ENCODE peak calls at places on chromosomes 6 and 20, in six cellular contexts. K, L, X, E, G and N are unnamed samples.
A peak's percentile ranks its signal among the peaks of the same experiment; 100 is the strongest.

GRCh38 chr6:40907198-40907701 is 131.8 kb downstream of the UNC5CL start:
- DNase-seq in K (no peak), X (no peak), E (peak; percentile 13), L (peak; percentile 9), G (peak; percentile 9), N (peak; percentile 33)

GRCh38 chr20:63105211-63106107 is 98.7 kb upstream of the BHLHE23 start:
- DNase-seq in L (no peak), E (no peak), G (no peak), X (no peak), K (no peak), N (no peak)

GRCh38 chr6:25868784-25869183 is 5.3 kb downstream of the SLC17A3 start:
- DNase-seq in L (no peak), G (no peak), E (no peak), K (no peak), X (no peak), N (no peak)

GRCh38 chr6:149423946-149424440 is 23.9 kb downstream of the SUMO4 start:
- DNase-seq in E (no peak), L (no peak), G (no peak), K (no peak), X (no peak), N (no peak)

GRCh38 chr20:57672164-57672563 is 37.7 kb downstream of the PMEPA1 start:
- DNase-seq in X (no peak), G (no peak), E (no peak), L (peak; percentile 70), K (no peak), N (no peak)

GRCh38 chr6:135812085-135812526 is 39.4 kb upstream of the PDE7B start:
- DNase-seq in G (no peak), X (peak; percentile 73), E (no peak), L (peak; percentile 12), K (no peak), N (peak; percentile 40)

GRCh38 chr20:16804793-16805187 is 56.6 kb downstream of the OTOR start:
- DNase-seq in L (no peak), X (no peak), K (no peak), E (no peak), G (no peak), N (no peak)

GRCh38 chr6:13985663-13986325 is 61.0 kb downstream of the RNF182 start:
- DNase-seq in X (no peak), G (no peak), L (no peak), K (no peak), E (no peak), N (no peak)

GRCh38 chr6:56541736-56542366 is 100.8 kb downstream of the DST start:
- DNase-seq in E (no peak), G (no peak), K (no peak), X (no peak), L (no peak), N (no peak)

GRCh38 chr6:56539503-56540105 is 103.1 kb downstream of the DST start:
- DNase-seq in X (no peak), K (no peak), E (no peak), G (no peak), L (no peak), N (no peak)

GRCh38 chr6:56540232-56540631 is 102.5 kb downstream of the DST start:
- DNase-seq in K (no peak), X (no peak), L (no peak), G (no peak), E (no peak), N (no peak)

GRCh38 chr6:56542367-56543331 is 100.0 kb downstream of the DST start:
- DNase-seq in L (peak; percentile 93), E (peak; percentile 94), X (peak; percentile 97), K (peak; percentile 91), G (peak; percentile 96), N (peak; percentile 98)

DNA sequence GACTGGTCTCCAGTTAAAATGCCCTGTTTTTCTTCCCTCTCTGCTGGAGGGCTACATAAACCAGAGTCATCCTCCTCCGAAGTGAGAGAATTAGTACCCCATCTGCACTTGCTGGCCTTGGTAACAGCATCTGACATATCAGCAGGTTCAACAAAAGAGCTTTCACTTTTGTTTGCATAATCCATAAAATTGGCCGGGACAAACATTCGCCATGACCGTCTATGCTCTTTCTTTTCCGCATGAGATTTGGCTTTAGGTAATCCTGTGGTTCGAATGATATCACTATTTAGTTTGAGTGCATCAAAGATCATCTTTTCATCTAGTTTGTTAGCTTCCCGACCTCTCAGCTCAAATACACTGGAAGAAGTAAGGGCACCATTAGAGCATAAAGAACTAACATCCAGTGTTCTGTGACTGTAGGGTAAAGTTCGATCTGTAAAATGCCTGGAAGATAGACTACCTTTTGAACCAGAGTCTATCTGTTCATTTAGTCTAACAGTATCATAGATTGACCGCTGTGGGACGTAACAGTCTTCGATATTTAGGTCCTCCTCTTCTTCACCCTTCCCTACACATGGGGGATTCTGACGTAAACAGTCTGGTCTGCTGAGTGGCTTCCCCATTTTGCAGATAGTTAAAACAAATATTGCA is 101.6 kb downstream of the DST start:
- DNase-seq in E (no peak), X (no peak), L (no peak), G (no peak), K (no peak), N (no peak)
- H3K4me3 ChIP-seq in E (peak overlapping the region; percentile 66), X (no peak overlapping the region), L (peak overlapping the region; percentile 73), G (peak overlapping the region; percentile 53), K (peak overlapping the region; percentile 73), N (peak overlapping the region; percentile 73)

GRCh38 chr6:37258405-37258704 is 411 bp upstream of the TMEM217 start:
- DNase-seq in K (no peak), E (no peak), X (no peak), G (no peak), L (no peak), N (no peak)

GRCh38 chr6:37257320-37257633 is 295 bp upstream of the TBC1D22B start:
- DNase-seq in E (no peak), L (no peak), X (no peak), G (peak; percentile 36), K (no peak), N (no peak)

GRCh38 chr6:37256692-37257319 is 766 bp upstream of the TBC1D22B start:
- DNase-seq in K (no peak), E (no peak), L (no peak), X (no peak), G (no peak), N (no peak)

GRCh38 chr6:37258716-37259115 is 772 bp upstream of the TMEM217 start:
- DNase-seq in L (no peak), E (no peak), K (no peak), X (no peak), G (no peak), N (no peak)

GRCh38 chr6:37257634-37258404 is at the start of the genes TBC1D22B and TMEM217:
- DNase-seq in L (peak; percentile 96), X (peak; percentile 93), G (peak; percentile 99), K (peak; percentile 81), E (peak; percentile 98), N (peak; percentile 94)
- TF ChIP-seq CTCF in L (no peak), X (no peak), G (no peak), K (no peak), E (no peak), N (no peak)

GRCh38 chr20:11549172-11550117 is 368.2 kb upstream of the BTBD3 start:
- DNase-seq in G (no peak), X (no peak), K (no peak), E (no peak), L (no peak), N (no peak)
- H3K4me3 ChIP-seq in G (no peak overlapping the region), X (no peak overlapping the region), K (no peak overlapping the region), E (no peak overlapping the region), L (no peak overlapping the region), N (no peak overlapping the region)

DNA sequence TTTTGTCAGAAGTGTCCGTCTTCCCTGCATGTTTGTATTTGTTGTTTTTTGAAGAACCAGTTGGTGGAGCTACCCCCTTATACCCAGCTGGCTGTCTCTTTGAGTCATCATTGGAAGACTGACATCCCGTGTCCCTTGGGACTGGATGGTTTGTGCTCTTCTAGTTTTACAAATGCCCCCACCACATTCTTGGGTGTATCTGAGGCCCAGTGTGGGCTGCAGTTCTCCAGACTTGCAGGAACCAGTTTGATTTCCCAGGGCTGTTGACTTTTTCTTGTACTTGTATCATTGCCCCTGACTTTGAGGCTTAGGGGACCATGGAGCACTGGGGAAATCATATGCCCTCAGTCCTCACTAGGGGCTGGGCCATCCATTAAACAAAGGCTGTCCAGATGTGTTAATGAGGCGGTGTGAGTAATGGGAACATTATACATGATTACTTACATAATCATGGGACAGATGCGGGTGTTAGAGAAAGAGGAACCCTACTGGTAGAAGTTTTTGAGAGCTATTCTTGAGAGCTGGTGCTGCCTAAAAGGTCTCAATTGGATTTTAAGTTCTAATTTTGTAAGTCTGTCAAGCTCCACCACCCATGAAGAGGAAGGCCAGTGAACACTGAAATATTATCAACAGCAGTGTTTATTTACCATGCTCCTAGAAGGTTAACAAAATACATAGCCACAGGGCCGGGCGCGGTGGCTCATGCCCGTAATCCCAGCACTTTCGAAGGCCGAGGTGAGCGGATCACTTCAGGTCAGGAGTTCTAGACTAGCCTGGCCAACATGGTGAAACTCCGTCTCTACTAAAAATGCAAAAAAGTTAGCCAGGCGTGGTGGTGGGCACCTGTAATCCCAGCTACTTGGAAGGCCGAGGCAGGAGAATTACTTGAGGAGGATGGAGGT is 8.5 kb downstream of the JARID2 start:
- DNase-seq in L (no peak), E (no peak), X (peak; percentile 60), K (peak; percentile 82), G (no peak), N (peak; percentile 42)
- TF ChIP-seq CTCF in L (no peak), E (no peak), X (peak; percentile 39), K (peak; percentile 40), G (peak; percentile 42), N (peak; percentile 1)